ENCODE peak calls at places on chromosomes 1 and 21, in four cellular contexts. R, Y, W and P are unnamed samples. For H3K27me3 and H3K79me2, the result is how much of the 10 kb centered on the place peaks cover.

GRCh38 chr1:156845055-156845952 is 13.6 kb downstream of the INSRR start:
- DNase-seq in R (no peak), Y (peak), W (peak), P (no peak)

GRCh38 chr1:168759077-168759476 is 30.1 kb upstream of the DPT start:
- DNase-seq in R (no peak), Y (no peak), W (no peak), P (no peak)

GRCh38 chr1:20603473-20604464 is 14.9 kb downstream of the CDA start:
- DNase-seq in R (peak), Y (peak), W (no peak), P (no peak)

GRCh38 chr1:161226320-161226711 is 456 bp downstream of the TOMM40L start:
- DNase-seq in R (no peak), Y (no peak), W (peak), P (no peak)

GRCh38 chr1:2783435-2784397 is 17.8 kb downstream of the TTC34 start:
- DNase-seq in R (no peak), Y (no peak), W (no peak), P (no peak)

GRCh38 chr1:223845810-223846667 is at the start of gene TP53BP2:
- DNase-seq in R (peak), Y (peak), W (peak), P (peak)

GRCh38 chr1:157948547-157949152 is 44.8 kb upstream of the KIRREL1 start:
- DNase-seq in R (peak), Y (peak), W (peak), P (no peak)

GRCh38 chr1:32031578-32032286 is 18.1 kb downstream of the KHDRBS1 start:
- DNase-seq in R (peak), Y (peak), W (no peak), P (no peak)

GRCh38 chr1:165383067-165383466 is 26.6 kb upstream of the LMX1A start:
- DNase-seq in R (peak), Y (peak), W (no peak), P (no peak)

GRCh38 chr21:36704958-36705678 is 6.2 kb downstream of the SIM2 start:
- DNase-seq in R (no peak), Y (no peak), W (peak), P (no peak)

GRCh38 chr1:42178249-42178648 is 13.7 kb upstream of the GUCA2A start:
- DNase-seq in R (no peak), Y (no peak), W (no peak), P (no peak)

GRCh38 chr1:42698081-42698813 is 16.0 kb downstream of the YBX1 start:
- DNase-seq in R (no peak), Y (no peak), W (no peak), P (no peak)

GRCh38 chr1:200290010-200290685 is 119.7 kb downstream of the ZNF281 start:
- DNase-seq in R (no peak), Y (peak), W (peak), P (no peak)

GRCh38 chr1:47840338-47840737 is 156.8 kb downstream of the TRABD2B start:
- DNase-seq in R (no peak), Y (no peak), W (no peak), P (no peak)
- H3K27me3 ChIP-seq in R (under half), Y (under half), W (under half), P (under half)

DNA sequence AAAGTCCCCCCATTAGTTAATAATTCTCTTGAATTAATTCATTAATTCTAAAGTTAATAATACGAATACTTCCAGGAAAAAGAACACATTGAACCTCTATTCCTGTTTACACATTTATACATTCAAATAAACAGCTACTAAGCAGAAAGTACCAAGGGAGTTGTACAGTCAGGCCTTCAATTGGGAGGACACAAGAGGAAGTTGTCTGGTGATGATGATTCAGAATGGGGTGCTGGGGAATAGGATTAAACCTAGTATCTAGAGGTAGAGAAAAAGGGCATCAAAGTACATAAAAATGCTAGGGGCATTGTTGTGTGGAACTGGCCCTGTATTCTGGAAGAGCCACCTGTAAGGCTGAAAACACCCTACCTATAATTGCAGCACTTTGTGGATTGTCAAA is 71.7 kb upstream of the MROH9 start:
- DNase-seq in R (no peak), Y (peak), W (no peak), P (no peak)
- H2AFZ ChIP-seq in R (no peak), Y (no peak), W (no peak), P (no peak)

GRCh38 chr1:45518910-45519309 is 2.8 kb downstream of the PRDX1 start:
- DNase-seq in R (peak), Y (no peak), W (no peak), P (no peak)

GRCh38 chr1:45521413-45522323 is at the start of gene PRDX1:
- DNase-seq in R (peak), Y (peak), W (peak), P (peak)

GRCh38 chr1:45526135-45526644 is 4.5 kb upstream of the PRDX1 start:
- DNase-seq in R (no peak), Y (no peak), W (no peak), P (no peak)

DNA sequence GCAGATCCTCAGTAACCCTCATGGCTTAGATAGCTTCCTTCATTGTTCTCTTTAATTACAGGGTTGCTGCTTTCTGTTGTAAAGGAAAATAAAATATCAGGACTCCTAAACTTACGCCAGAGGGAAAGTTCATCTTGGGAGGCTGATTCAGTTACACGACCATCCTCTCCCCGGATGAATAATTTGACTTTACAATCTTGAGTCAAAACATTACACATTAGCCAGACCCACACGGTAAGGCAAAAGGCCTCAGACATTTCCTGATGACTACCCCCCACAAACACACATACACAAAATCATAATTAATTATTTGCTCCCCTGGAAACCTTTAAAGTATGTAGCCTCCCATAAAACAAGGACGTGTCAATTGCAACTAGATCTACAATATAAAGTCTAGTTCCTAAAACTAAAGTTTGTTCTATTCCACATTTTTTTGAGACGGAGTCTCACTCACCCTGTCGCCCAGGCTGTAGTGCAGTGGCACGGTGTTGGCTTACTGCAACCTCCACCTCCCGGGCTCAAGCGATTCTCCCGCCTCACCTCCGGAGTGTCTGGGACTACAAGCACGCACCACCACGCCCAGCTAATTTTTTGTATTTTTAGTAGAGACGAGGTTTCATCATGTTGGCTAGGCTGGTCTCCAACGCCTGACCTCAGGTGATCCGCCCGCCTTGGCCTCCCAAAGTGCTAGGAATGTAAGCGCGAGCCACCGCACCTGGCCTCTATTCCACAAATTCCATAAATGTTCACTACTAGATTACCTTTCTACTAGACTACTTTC is 830 bp upstream of the PRDX1 start:
- DNase-seq in R (no peak), Y (peak), W (peak), P (peak)
- H3K79me2 ChIP-seq in R (under half), Y (under half), W (under half), P (half or more)

GRCh38 chr1:8200317-8201115 is 117.4 kb upstream of the SLC45A1 start:
- DNase-seq in R (no peak), Y (no peak), W (no peak), P (no peak)
- H3K27me3 ChIP-seq in R (under half), Y (under half), W (under half), P (under half)

DNA sequence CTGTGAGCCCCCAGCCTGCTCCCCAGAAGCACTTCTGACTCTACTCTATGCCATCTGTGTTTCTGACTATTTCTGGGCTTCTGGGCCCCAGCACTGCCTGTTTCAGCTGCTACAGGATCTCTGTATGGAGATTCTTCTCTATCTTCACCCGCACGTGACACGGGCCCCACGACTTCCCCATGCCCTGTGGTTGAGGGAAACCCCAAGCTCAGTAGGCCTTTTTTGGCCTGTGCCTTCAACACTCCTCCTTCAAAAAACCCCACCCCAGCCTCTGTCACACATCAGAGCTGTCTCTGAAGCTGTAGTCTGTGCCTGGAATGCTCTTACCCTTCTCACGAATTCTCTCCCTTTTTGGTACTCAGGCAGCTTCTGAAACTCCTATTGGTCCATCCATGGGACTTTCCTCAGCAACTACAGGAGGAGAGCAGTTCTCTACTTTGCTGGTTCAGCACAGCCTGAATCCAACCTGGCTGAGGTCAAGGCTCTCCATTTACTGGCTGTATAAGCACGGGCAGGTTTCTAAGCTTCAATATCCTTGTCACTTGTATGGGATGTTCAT is 2.0 kb upstream of the NID1 start:
- DNase-seq in R (no peak), Y (no peak), W (peak), P (no peak)
- H2AFZ ChIP-seq in R (no peak), Y (no peak), W (no peak), P (no peak)

GRCh38 chr1:75722966-75723365 is 1.5 kb upstream of the ACADM start:
- DNase-seq in R (no peak), Y (no peak), W (no peak), P (no peak)

GRCh38 chr1:75725256-75725655 is 747 bp downstream of the ACADM start:
- DNase-seq in R (peak), Y (peak), W (no peak), P (no peak)

GRCh38 chr1:75724472-75725022 is at the start of gene ACADM:
- DNase-seq in R (peak), Y (peak), W (peak), P (peak)

GRCh38 chr1:75725861-75726361 is 1.4 kb downstream of the ACADM start:
- DNase-seq in R (peak), Y (peak), W (peak), P (no peak)

DNA sequence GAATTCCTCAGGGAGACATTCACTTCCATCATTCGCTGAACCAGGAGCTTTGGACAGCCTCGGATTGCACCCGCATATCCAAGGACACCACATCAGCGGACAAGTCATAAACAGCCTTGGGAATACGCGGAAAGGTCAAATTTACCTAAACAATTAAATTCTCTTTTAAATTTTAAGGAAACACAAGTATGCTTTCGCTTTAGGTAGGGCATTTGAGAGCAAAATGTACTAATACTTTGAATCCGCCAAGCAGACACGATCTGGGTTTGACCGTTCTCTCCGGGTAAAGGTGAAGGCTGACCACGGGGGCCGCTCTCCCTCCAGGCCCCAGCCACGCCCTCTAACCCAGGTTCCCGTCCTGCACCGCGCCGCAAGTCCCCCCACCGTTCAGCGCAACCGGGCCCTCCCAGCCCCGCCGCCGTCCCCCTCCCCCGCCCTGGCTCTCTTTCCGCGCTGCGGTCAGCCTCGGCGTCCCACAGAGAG is 479 bp upstream of the ACADM start:
- DNase-seq in R (peak), Y (peak), W (peak), P (peak)
- H3K79me2 ChIP-seq in R (under half), Y (under half), W (under half), P (under half)

DNA sequence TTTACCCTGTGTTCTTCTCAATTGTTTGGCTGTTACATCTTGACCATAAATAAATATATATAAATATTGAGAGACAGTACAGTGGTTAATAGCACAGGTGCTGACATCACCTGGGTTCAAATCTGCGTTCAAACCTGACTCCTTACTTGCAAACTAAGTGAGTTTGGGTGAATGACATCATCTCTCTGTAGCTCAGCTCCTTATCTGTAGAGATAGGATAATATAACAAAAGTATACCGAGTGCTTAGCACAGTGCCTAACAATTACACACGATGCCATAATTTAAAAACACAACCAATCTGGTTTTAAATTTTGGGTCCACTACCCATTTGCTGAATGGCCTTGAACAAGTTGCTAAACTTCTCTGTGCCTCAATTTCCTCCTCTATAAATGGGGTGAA is 86.6 kb downstream of the RRAGC start:
- DNase-seq in R (no peak), Y (no peak), W (no peak), P (no peak)
- H3K27me3 ChIP-seq in R (under half), Y (under half), W (under half), P (half or more)

GRCh38 chr1:110340207-110340468 is 961 bp downstream of the RBM15 start:
- DNase-seq in R (no peak), Y (no peak), W (no peak), P (no peak)
- H2AFZ ChIP-seq in R (no peak), Y (peak), W (no peak), P (peak)